ENCODE peak calls at places on chromosomes 1 and 21, in six cellular contexts. I, Q, K, E, J and C are unnamed samples.

GRCh38 chr1:16109571-16109970 is 36.1 kb upstream of the FAM131C start:
- DNase-seq in I (no peak), Q (no peak), K (no peak), E (no peak), J (no peak), C (no peak)

GRCh38 chr1:174005032-174005431 is 17.1 kb downstream of the RC3H1 start:
- DNase-seq in I (no peak), Q (no peak), K (no peak), E (no peak), J (no peak), C (no peak)

GRCh38 chr21:41970099-41970391 is 16.2 kb upstream of the C2CD2 start:
- DNase-seq in I (peak; percentile 7), Q (no peak), K (no peak), E (no peak), J (peak; percentile 3), C (peak; percentile 2)

GRCh38 chr1:17895986-17896385 is 140.9 kb downstream of the ACTL8 start:
- DNase-seq in I (no peak), Q (no peak), K (no peak), E (no peak), J (no peak), C (no peak)

GRCh38 chr1:175482072-175482451 is 261.3 kb downstream of the TNR start:
- DNase-seq in I (no peak), Q (no peak), K (no peak), E (peak; percentile 85), J (no peak), C (no peak)

GRCh38 chr1:212315907-212316306 is 30.7 kb downstream of the PPP2R5A start:
- DNase-seq in I (no peak), Q (peak; percentile 21), K (peak; percentile 29), E (peak; percentile 40), J (no peak), C (no peak)

GRCh38 chr21:39123375-39123774 is 59.9 kb downstream of the PSMG1 start:
- DNase-seq in I (no peak), Q (no peak), K (no peak), E (no peak), J (no peak), C (no peak)

GRCh38 chr1:17212487-17213121 is 7.7 kb downstream of the PADI1 start:
- DNase-seq in I (no peak), Q (no peak), K (peak; percentile 20), E (peak; percentile 28), J (peak; percentile 33), C (no peak)

GRCh38 chr1:244599937-244600350 is 53.0 kb upstream of the DESI2 start:
- DNase-seq in I (no peak), Q (peak; percentile 74), K (no peak), E (peak; percentile 96), J (peak; percentile 37), C (peak; percentile 33)

GRCh38 chr1:93779540-93780121 is 98.0 kb upstream of the BCAR3 start:
- DNase-seq in I (no peak), Q (peak; percentile 83), K (no peak), E (peak; percentile 84), J (no peak), C (no peak)

GRCh38 chr1:220226752-220227151 is 45.5 kb downstream of the RAB3GAP2 start:
- DNase-seq in I (no peak), Q (no peak), K (no peak), E (no peak), J (no peak), C (no peak)

GRCh38 chr1:174556392-174556791 is 108.6 kb downstream of the GPR52 start:
- DNase-seq in I (no peak), Q (no peak), K (no peak), E (no peak), J (no peak), C (no peak)

GRCh38 chr1:55280731-55281130 is 65.6 kb upstream of the USP24 start:
- DNase-seq in I (no peak), Q (no peak), K (no peak), E (no peak), J (no peak), C (no peak)

GRCh38 chr21:42265229-42265812 is 46.4 kb downstream of the ABCG1 start:
- DNase-seq in I (no peak), Q (no peak), K (no peak), E (no peak), J (no peak), C (no peak)

GRCh38 chr1:185483647-185484450 is 166.8 kb upstream of the IVNS1ABP start:
- DNase-seq in I (no peak), Q (no peak), K (no peak), E (peak; percentile 21), J (no peak), C (no peak)

GRCh38 chr1:47646676-47647075 is 208.8 kb downstream of the FOXD2 start:
- DNase-seq in I (no peak), Q (no peak), K (no peak), E (no peak), J (no peak), C (no peak)

GRCh38 chr1:114100148-114100547 is 53.5 kb downstream of the SYT6 start:
- DNase-seq in I (no peak), Q (no peak), K (no peak), E (no peak), J (no peak), C (no peak)

GRCh38 chr1:8019229-8019620 is 6.9 kb downstream of the ERRFI1 start:
- DNase-seq in I (no peak), Q (no peak), K (no peak), E (no peak), J (no peak), C (no peak)

GRCh38 chr1:8016244-8017241 is 9.6 kb downstream of the ERRFI1 start:
- DNase-seq in I (no peak), Q (no peak), K (no peak), E (no peak), J (no peak), C (no peak)

GRCh38 chr1:8020032-8020431 is 6.1 kb downstream of the ERRFI1 start:
- DNase-seq in I (no peak), Q (no peak), K (peak; percentile 60), E (peak; percentile 77), J (no peak), C (no peak)

GRCh38 chr1:8017495-8018310 is 8.4 kb downstream of the ERRFI1 start:
- DNase-seq in I (no peak), Q (no peak), K (no peak), E (no peak), J (no peak), C (no peak)

DNA sequence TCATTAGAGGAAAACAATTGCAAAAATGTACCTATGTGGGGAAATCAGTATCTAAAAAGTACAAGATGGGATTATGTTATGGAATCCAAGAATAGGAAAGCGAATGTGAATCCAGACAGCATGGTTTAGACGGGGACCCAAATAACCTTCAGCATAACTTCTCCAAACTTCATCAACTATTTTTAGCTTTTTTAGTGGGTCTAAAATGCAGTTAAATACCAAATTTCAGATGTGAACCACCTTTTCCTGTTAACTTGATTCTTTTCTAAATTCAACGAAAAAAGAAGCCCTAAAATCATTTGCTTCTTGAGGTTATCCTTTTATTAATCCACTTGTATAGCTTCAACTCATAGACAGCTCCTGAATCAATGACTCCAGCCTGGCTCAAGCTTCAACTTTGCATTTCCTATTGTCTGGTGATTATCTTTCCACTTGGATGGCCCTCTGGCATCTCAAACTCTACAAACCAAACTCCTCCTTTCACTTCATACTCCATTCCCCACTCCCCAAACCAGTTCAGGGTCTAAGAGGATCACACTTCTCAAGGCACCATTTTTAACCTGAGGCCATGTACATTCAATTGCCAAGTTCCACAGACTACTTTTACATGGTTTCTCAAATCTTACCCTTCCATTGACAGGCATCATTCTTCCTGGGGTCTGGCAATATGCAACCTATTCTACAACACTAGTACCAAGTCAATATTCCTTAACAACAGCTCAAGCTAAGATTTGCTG is 7.4 kb downstream of the ERRFI1 start:
- DNase-seq in I (no peak), Q (no peak), K (no peak), E (no peak), J (no peak), C (no peak)
- H3K4me3 ChIP-seq in I (no peak overlapping the region), Q (no peak overlapping the region), K (no peak overlapping the region), E (no peak overlapping the region), J (peak overlapping the region; percentile 3), C (no peak overlapping the region)

GRCh38 chr1:230064283-230064682 is 2.8 kb upstream of the GALNT2 start:
- DNase-seq in I (no peak), Q (no peak), K (no peak), E (no peak), J (no peak), C (no peak)
- TF ChIP-seq POLR2A in I (no peak), Q (no peak), K (no peak), E (no peak), J (no peak), C (no peak)

GRCh38 chr1:228012555-228012954 is 5.8 kb downstream of the WNT3A start:
- DNase-seq in I (peak; percentile 1), Q (no peak), K (no peak), E (no peak), J (no peak), C (no peak)
- H3K27me3 ChIP-seq in I (no peaks in the 10 kb centered on the region), Q (no peaks in the 10 kb centered on the region), K (peaks cover 6% of the 10 kb centered on the region), E (peaks cover 31% of the 10 kb centered on the region), J (peaks cover 83% of the 10 kb centered on the region), C (no peaks in the 10 kb centered on the region)

GRCh38 chr1:158003409-158003805 is 10.0 kb downstream of the KIRREL1 start:
- DNase-seq in I (peak; percentile 23), Q (no peak), K (no peak), E (no peak), J (no peak), C (no peak)
- H3K4me3 ChIP-seq in I (no peak overlapping the region), Q (no peak overlapping the region), K (no peak overlapping the region), E (no peak overlapping the region), J (no peak overlapping the region), C (no peak overlapping the region)

GRCh38 chr1:109479901-109480300 is 3.8 kb upstream of the ATXN7L2 start:
- DNase-seq in I (no peak), Q (no peak), K (no peak), E (no peak), J (peak; percentile 2), C (no peak)

GRCh38 chr1:109477821-109478220 is 5.9 kb upstream of the ATXN7L2 start:
- DNase-seq in I (peak; percentile 8), Q (no peak), K (no peak), E (no peak), J (no peak), C (no peak)

GRCh38 chr1:109479311-109479710 is 4.4 kb upstream of the ATXN7L2 start:
- DNase-seq in I (peak; percentile 6), Q (no peak), K (no peak), E (no peak), J (peak; percentile 15), C (no peak)

GRCh38 chr1:109476825-109477224 is 6.9 kb upstream of the ATXN7L2 start:
- DNase-seq in I (peak; percentile 11), Q (no peak), K (no peak), E (no peak), J (no peak), C (no peak)

GRCh38 chr1:109478806-109479205 is 4.9 kb upstream of the ATXN7L2 start:
- DNase-seq in I (peak; percentile 13), Q (no peak), K (no peak), E (no peak), J (peak; percentile 54), C (no peak)
- TF ChIP-seq POLR2A in I (no peak), Q (no peak), K (no peak), E (no peak), J (no peak), C (no peak)